ENCODE peak calls at places on chromosomes 13 and 19, in six cellular contexts. V is ACHN, Y is uterus, E is activated T-cell treated with anti-CD3 and anti-CD28 coated beads for 24 hours, T is dorsolateral prefrontal cortex, R is endothelial cell. Q is an unnamed sample.

GRCh38 chr19:6278051-6278450 is 1.7 kb downstream of the MLLT1 start:
- DNase-seq in V (no peak), Y (no peak), E (no peak), T (no peak), R (no peak), Q (no peak)

GRCh38 chr19:30879225-30879624 is 470.0 kb downstream of the TSHZ3 start:
- DNase-seq in V (no peak), Y (no peak), E (no peak), T (no peak), R (no peak), Q (no peak)

GRCh38 chr19:8397291-8397690 is 7.1 kb downstream of the RAB11B start:
- DNase-seq in V (no peak), Y (no peak), E (no peak), T (no peak), R (no peak), Q (no peak)

GRCh38 chr13:43579321-43579720 is 207.5 kb downstream of the ENOX1 start:
- DNase-seq in V (no peak), Y (no peak), E (no peak), T (no peak), R (no peak), Q (no peak)

GRCh38 chr19:19670070-19670551 is 1.5 kb downstream of the ZNF101 start:
- DNase-seq in V (no peak), Y (no peak), E (no peak), T (peak; percentile 12), R (no peak), Q (no peak)

GRCh38 chr19:5684694-5685430 is 4.0 kb downstream of the HSD11B1L start:
- DNase-seq in V (no peak), Y (no peak), E (no peak), T (no peak), R (no peak), Q (no peak)

GRCh38 chr19:33613601-33614000 is 8.2 kb upstream of the CHST8 start:
- DNase-seq in V (no peak), Y (no peak), E (no peak), T (no peak), R (no peak), Q (no peak)

GRCh38 chr19:17081672-17082630 is 6.4 kb downstream of the MYO9B start:
- DNase-seq in V (no peak), Y (peak; percentile 50), E (no peak), T (peak; percentile 65), R (no peak), Q (no peak)

GRCh38 chr19:1315470-1316166 is 29.9 kb downstream of the EFNA2 start:
- DNase-seq in V (peak; percentile 52), Y (no peak), E (no peak), T (peak; percentile 81), R (peak; percentile 46), Q (peak; percentile 93)

GRCh38 chr19:48695743-48696352 is at the start of gene FUT2:
- DNase-seq in V (no peak), Y (no peak), E (no peak), T (no peak), R (no peak), Q (no peak)

GRCh38 chr19:54684537-54684936 is 21.8 kb downstream of the LILRB4 start:
- DNase-seq in V (peak; percentile 57), Y (no peak), E (no peak), T (no peak), R (no peak), Q (no peak)

GRCh38 chr13:33322474-33322827 is 36.9 kb upstream of the STARD13 start:
- DNase-seq in V (no peak), Y (peak; percentile 79), E (no peak), T (no peak), R (no peak), Q (no peak)

GRCh38 chr19:1251233-1251502 is 2.8 kb downstream of the MIDN start:
- DNase-seq in V (peak; percentile 50), Y (peak; percentile 78), E (no peak), T (no peak), R (peak; percentile 63), Q (no peak)

GRCh38 chr19:5229778-5230165 is 110.8 kb downstream of the PTPRS start:
- DNase-seq in V (no peak), Y (no peak), E (no peak), T (no peak), R (no peak), Q (no peak)

GRCh38 chr19:1136201-1136600 is 32.4 kb downstream of the GPX4 start:
- DNase-seq in V (no peak), Y (peak; percentile 58), E (no peak), T (no peak), R (no peak), Q (no peak)

GRCh38 chr19:4456843-4457653 is 546 bp downstream of the UBXN6 start:
- DNase-seq in V (peak; percentile 37), Y (peak; percentile 61), E (no peak), T (no peak), R (peak; percentile 78), Q (peak; percentile 75)